ENCODE peak calls at places on chromosome 21, in four cellular contexts. Q, K, C and M are unnamed samples.

GRCh38 chr21:25373126-25374082 is 233.9 kb downstream of the MRPL39 start:
- DNase-seq in Q (no peak), K (no peak), C (no peak), M (no peak)

GRCh38 chr21:38903578-38904193 is 98.0 kb downstream of the ETS2 start:
- DNase-seq in Q (no peak), K (no peak), C (no peak), M (no peak)

GRCh38 chr21:32578107-32578691 is 7.1 kb downstream of the TCP10L start:
- DNase-seq in Q (no peak), K (peak), C (peak), M (no peak)

GRCh38 chr21:31921079-31921478 is 48.3 kb downstream of the HUNK start:
- DNase-seq in Q (no peak), K (no peak), C (no peak), M (no peak)

GRCh38 chr21:17925900-17926299 is 106.7 kb upstream of the C21orf91 start:
- DNase-seq in Q (peak), K (no peak), C (no peak), M (no peak)

GRCh38 chr21:43935711-43936110 is 70.7 kb downstream of the AGPAT3 start:
- DNase-seq in Q (no peak), K (no peak), C (no peak), M (no peak)

GRCh38 chr21:40850071-40850470 is 3.1 kb upstream of the DSCAM start:
- DNase-seq in Q (no peak), K (no peak), C (no peak), M (no peak)

GRCh38 chr21:15301736-15302135 is 236.9 kb upstream of the NRIP1 start:
- DNase-seq in Q (peak), K (no peak), C (no peak), M (no peak)

GRCh38 chr21:44583800-44584147 is 3.4 kb upstream of the KRTAP10-5 start:
- DNase-seq in Q (no peak), K (no peak), C (no peak), M (no peak)

GRCh38 chr21:43868461-43868860 is 3.4 kb downstream of the AGPAT3 start:
- DNase-seq in Q (no peak), K (no peak), C (no peak), M (no peak)

GRCh38 chr21:41360072-41360821 is 1.6 kb upstream of the MX2 start:
- DNase-seq in Q (peak), K (no peak), C (no peak), M (no peak)

GRCh38 chr21:15058718-15059316 is 6.0 kb downstream of the NRIP1 start:
- DNase-seq in Q (no peak), K (peak), C (peak), M (no peak)

GRCh38 chr21:39456665-39457064 is 4.9 kb downstream of the SH3BGR start:
- DNase-seq in Q (peak), K (no peak), C (no peak), M (no peak)

GRCh38 chr21:21163904-21164303 is 165.7 kb downstream of the NCAM2 start:
- DNase-seq in Q (peak), K (peak), C (peak), M (peak)

GRCh38 chr21:43984905-43985689 is 27.0 kb upstream of the TRAPPC10 start:
- DNase-seq in Q (no peak), K (no peak), C (no peak), M (no peak)

GRCh38 chr21:22200378-22201092 is 1202.3 kb downstream of the NCAM2 start:
- DNase-seq in Q (no peak), K (peak), C (no peak), M (no peak)

GRCh38 chr21:18913914-18914313 is 510.3 kb upstream of the TMPRSS15 start:
- DNase-seq in Q (no peak), K (no peak), C (no peak), M (no peak)

GRCh38 chr21:30207252-30207579 is 8.7 kb downstream of the CLDN8 start:
- DNase-seq in Q (no peak), K (no peak), C (no peak), M (no peak)

GRCh38 chr21:33490991-33491372 is 534 bp downstream of the DNAJC28 start:
- DNase-seq in Q (no peak), K (no peak), C (peak), M (no peak)

GRCh38 chr21:28283652-28284490 is 708.8 kb downstream of the LTN1 start:
- DNase-seq in Q (peak), K (no peak), C (no peak), M (no peak)

GRCh38 chr21:15379776-15380175 is 315.0 kb upstream of the NRIP1 start:
- DNase-seq in Q (no peak), K (no peak), C (no peak), M (no peak)

GRCh38 chr21:22575165-22575584 is 1577.0 kb downstream of the NCAM2 start:
- DNase-seq in Q (no peak), K (peak), C (no peak), M (no peak)

GRCh38 chr21:42424848-42425602 is 21.3 kb downstream of the UBASH3A start:
- DNase-seq in Q (no peak), K (no peak), C (no peak), M (no peak)

GRCh38 chr21:43812139-43812821 is 22.9 kb downstream of the RRP1 start:
- DNase-seq in Q (peak), K (no peak), C (no peak), M (no peak)

GRCh38 chr21:43021756-43022600 is 47.6 kb downstream of the PKNOX1 start:
- DNase-seq in Q (no peak), K (no peak), C (no peak), M (no peak)

GRCh38 chr21:31554511-31555022 is 104.9 kb upstream of the SOD1 start:
- DNase-seq in Q (no peak), K (no peak), C (peak), M (no peak)

GRCh38 chr21:32256226-32256625 is 22.6 kb downstream of the MIS18A start:
- DNase-seq in Q (no peak), K (no peak), C (no peak), M (no peak)

GRCh38 chr21:29825936-29826335 is 113.9 kb downstream of the GRIK1 start:
- DNase-seq in Q (no peak), K (no peak), C (no peak), M (no peak)

GRCh38 chr21:31460985-31461384 is 116.9 kb upstream of the TIAM1 start:
- DNase-seq in Q (no peak), K (no peak), C (no peak), M (no peak)

GRCh38 chr21:18164933-18165332 is 79.7 kb upstream of the CHODL start:
- DNase-seq in Q (no peak), K (no peak), C (no peak), M (no peak)

GRCh38 chr21:43604505-43605204 is 54.6 kb downstream of the HSF2BP start:
- DNase-seq in Q (no peak), K (no peak), C (no peak), M (no peak)

GRCh38 chr21:44593598-44594405 is 1.5 kb upstream of the KRTAP10-6 start:
- DNase-seq in Q (peak), K (peak), C (no peak), M (no peak)

GRCh38 chr21:43016728-43017127 is 42.4 kb downstream of the PKNOX1 start:
- DNase-seq in Q (no peak), K (no peak), C (no peak), M (no peak)

GRCh38 chr21:45612096-45613019 is 31.2 kb upstream of the PCBP3 start:
- DNase-seq in Q (no peak), K (no peak), C (no peak), M (no peak)

GRCh38 chr21:45607021-45607921 is 36.3 kb upstream of the PCBP3 start:
- DNase-seq in Q (no peak), K (no peak), C (no peak), M (no peak)

GRCh38 chr21:45603481-45603880 is 40.0 kb upstream of the PCBP3 start:
- DNase-seq in Q (no peak), K (no peak), C (no peak), M (no peak)

GRCh38 chr21:45611296-45611695 is 32.2 kb upstream of the PCBP3 start:
- DNase-seq in Q (no peak), K (no peak), C (no peak), M (no peak)

GRCh38 chr21:45607922-45608295 is 35.6 kb upstream of the PCBP3 start:
- DNase-seq in Q (no peak), K (no peak), C (no peak), M (no peak)
- TF ChIP-seq TCF7L2 in Q (no peak), K (no peak), C (no peak), M (no peak)

DNA sequence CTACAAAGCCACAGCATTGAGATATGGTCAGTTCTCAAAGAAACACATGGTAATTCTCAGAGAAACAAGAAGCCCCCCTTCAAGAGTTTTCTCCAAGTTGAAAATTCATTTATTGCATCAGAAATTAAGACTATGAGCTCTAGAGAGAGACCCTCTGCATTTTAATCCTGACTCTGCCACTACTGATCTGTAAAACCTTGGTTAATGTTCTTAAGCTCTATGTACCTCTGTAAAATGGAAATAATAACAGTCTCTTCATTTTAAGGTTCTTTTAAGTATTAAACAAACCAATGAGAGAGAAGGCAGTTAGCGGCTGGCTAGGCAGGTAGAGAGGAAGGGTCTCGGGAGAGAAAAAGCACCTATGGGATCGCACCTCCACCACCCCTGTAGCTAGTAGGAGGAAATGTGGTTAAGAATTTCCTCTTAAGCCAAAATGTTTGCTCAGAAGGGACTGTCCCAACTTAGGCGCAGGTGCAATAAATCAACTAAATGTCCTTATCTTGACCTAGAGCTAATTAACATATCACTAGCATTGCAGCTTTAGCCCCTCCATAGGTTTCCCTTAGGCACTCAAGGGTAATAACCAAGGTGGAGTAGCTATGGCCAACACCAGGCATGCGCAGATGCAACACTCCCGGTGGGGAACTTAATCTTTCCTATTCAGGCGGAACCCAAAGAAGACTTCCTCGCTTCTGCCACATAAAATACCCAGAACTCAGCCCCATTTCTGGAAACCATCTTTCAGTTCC is 1685.4 kb downstream of the MRPL39 start:
- DNase-seq in Q (no peak), K (peak), C (no peak), M (no peak)
- H3K4me3 ChIP-seq in Q (no peak), K (no peak), C (no peak), M (no peak)

GRCh38 chr21:26844258-26845065 is 747 bp downstream of the ADAMTS1 start:
- DNase-seq in Q (no peak), K (no peak), C (no peak), M (no peak)
- TF ChIP-seq SIN3A in Q (no peak), K (no peak), C (no peak), M (no peak)

GRCh38 chr21:37603129-37603528 is 236.6 kb downstream of the DYRK1A start:
- DNase-seq in Q (no peak), K (no peak), C (no peak), M (no peak)

GRCh38 chr21:37605006-37605405 is 238.4 kb downstream of the DYRK1A start:
- DNase-seq in Q (no peak), K (no peak), C (no peak), M (no peak)

GRCh38 chr21:37606549-37606948 is 240.0 kb downstream of the DYRK1A start:
- DNase-seq in Q (no peak), K (no peak), C (no peak), M (no peak)

GRCh38 chr21:37601915-37602314 is 235.3 kb downstream of the DYRK1A start:
- DNase-seq in Q (no peak), K (no peak), C (no peak), M (no peak)

GRCh38 chr21:37607081-37607480 is 240.5 kb downstream of the DYRK1A start:
- DNase-seq in Q (no peak), K (no peak), C (no peak), M (no peak)
- TF ChIP-seq TCF7L2 in Q (no peak), K (no peak), C (no peak), M (no peak)

DNA sequence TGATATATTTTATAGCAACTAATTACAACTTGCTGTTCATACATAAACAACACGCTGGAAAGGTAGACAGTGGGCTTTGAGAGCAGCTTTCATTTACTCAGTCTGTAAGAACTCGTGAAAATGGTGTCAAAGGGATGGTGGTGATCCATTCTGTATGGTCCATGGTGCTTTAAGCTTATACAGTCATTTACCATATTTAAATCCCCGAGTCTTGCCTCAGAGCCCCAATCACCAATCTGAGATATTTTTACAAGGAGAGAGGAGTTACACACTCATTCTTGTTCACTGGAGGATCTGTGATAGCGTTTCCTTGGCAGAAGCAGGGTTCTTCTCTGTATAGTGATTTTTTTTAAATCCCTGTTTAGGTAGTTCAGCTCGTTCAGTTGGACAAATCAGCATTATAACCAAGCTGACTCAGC is 694.6 kb downstream of the USP25 start:
- DNase-seq in Q (no peak), K (no peak), C (no peak), M (no peak)
- H3K4me3 ChIP-seq in Q (no peak), K (no peak), C (no peak), M (no peak)

GRCh38 chr21:35212393-35213127 is 163.5 kb upstream of the RUNX1 start:
- DNase-seq in Q (no peak), K (no peak), C (no peak), M (no peak)

GRCh38 chr21:35208117-35208516 is 159.0 kb upstream of the RUNX1 start:
- DNase-seq in Q (no peak), K (no peak), C (no peak), M (no peak)

GRCh38 chr21:35210093-35210492 is 161.0 kb upstream of the RUNX1 start:
- DNase-seq in Q (no peak), K (no peak), C (no peak), M (no peak)

GRCh38 chr21:35208810-35209517 is 159.9 kb upstream of the RUNX1 start:
- DNase-seq in Q (no peak), K (no peak), C (no peak), M (no peak)

GRCh38 chr21:35211767-35212166 is 162.7 kb upstream of the RUNX1 start:
- DNase-seq in Q (no peak), K (no peak), C (no peak), M (no peak)
- TF ChIP-seq SIN3A in Q (no peak), K (no peak), C (no peak), M (no peak)

GRCh38 chr21:36480618-36481017 is 696 bp upstream of the CLDN14 start:
- DNase-seq in Q (no peak), K (no peak), C (no peak), M (no peak)

GRCh38 chr21:36478207-36478701 is 1.7 kb downstream of the CLDN14 start:
- DNase-seq in Q (no peak), K (no peak), C (no peak), M (peak)

GRCh38 chr21:36481639-36482038 is 1.7 kb upstream of the CLDN14 start:
- DNase-seq in Q (peak), K (no peak), C (no peak), M (no peak)

GRCh38 chr21:36478941-36479340 is 981 bp downstream of the CLDN14 start:
- DNase-seq in Q (no peak), K (no peak), C (no peak), M (no peak)

DNA sequence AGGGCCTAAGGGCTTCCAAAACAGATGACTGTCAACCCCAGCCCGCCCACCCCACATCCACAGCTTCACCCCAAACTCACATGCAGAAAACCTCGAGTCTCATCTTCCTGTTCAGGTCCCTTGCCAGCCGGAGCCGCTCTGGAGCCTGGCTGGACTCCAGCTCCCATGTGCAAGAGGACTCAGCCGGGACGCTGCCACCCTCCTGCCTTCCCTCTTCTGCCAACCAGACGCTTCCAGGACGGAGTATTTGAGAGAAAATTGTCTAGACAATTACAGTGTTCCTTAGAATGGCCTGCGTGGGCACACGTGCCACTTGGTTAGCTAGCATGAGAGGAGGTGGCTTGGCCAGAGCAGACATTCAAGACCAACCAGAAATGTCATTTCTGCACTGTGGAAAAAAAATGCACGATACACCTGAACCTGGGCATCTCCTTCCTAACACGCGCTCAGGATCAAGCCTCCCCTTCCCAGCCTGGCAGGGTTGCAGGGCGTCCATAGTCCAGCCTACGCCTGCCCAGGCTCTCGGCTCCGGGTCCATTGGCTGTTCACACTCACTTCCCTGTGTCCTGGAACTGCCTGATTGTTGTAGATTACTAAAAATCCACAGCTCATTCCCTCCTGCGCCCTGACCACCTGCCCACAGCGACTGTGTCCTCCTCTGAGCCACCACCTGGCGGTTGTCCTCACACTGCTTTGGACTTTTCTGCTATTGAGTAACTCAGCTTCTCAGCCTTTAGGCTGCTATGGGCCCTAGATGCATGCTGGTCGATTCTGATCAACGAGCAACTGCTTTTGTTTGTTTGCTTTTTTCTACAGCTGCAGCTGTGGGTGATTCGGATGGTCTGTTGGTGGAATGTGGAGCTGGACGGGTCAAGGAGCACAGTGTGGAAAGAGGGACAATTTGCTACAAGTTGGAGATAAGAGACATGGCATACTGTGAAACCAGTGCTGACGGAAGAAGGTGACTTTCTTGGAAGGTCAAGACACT is at the start of gene CLDN14:
- DNase-seq in Q (peak), K (no peak), C (no peak), M (no peak)
- TF ChIP-seq TCF7L2 in Q (no peak), K (no peak), C (no peak), M (no peak)